ENCODE peak calls at places on chromosomes 13 and 19, in five cellular contexts. L is A549, Q is uterus, U is epithelial cell of esophagus, F is thoracic aorta. G is an unnamed sample.

GRCh38 chr13:22175815-22176214 is 504.9 kb downstream of the FGF9 start:
- DNase-seq in Q (no peak), U (no peak), F (no peak), L (no peak), G (no peak)

GRCh38 chr19:6521718-6522646 is 8.8 kb upstream of the TNFSF9 start:
- DNase-seq in Q (no peak), U (no peak), F (no peak), L (no peak), G (peak)

GRCh38 chr13:99075268-99076191 is 97.7 kb upstream of the DOCK9 start:
- DNase-seq in Q (no peak), F (no peak), U (no peak), L (no peak), G (peak)

GRCh38 chr13:80168089-80168850 is 172.7 kb downstream of the SPRY2 start:
- DNase-seq in U (peak), F (no peak), Q (no peak), L (no peak), G (no peak)

GRCh38 chr13:99314640-99315176 is 7.5 kb upstream of the GPR183 start:
- DNase-seq in L (no peak), F (no peak), Q (no peak), U (no peak), G (no peak)

GRCh38 chr19:7176792-7177191 is 107.3 kb downstream of the ZNF557 start:
- DNase-seq in L (no peak), Q (no peak), U (no peak), F (no peak), G (no peak)

GRCh38 chr19:33280351-33280921 is 21.9 kb downstream of the CEBPA start:
- DNase-seq in F (no peak), Q (no peak), U (no peak), L (no peak), G (peak)

GRCh38 chr13:50375792-50376191 is 360.5 kb downstream of the KCNRG start:
- DNase-seq in Q (no peak), U (peak), L (no peak), F (no peak), G (no peak)

GRCh38 chr19:4365791-4366665 is 22.7 kb downstream of the MPND start:
- DNase-seq in L (no peak), Q (no peak), F (no peak), U (no peak), G (no peak)

GRCh38 chr19:6161271-6161850 is 25.9 kb downstream of the ACSBG2 start:
- DNase-seq in L (no peak), Q (peak), U (peak), F (no peak), G (peak)

GRCh38 chr13:25203256-25203794 is 31.2 kb upstream of the AMER2 start:
- DNase-seq in Q (no peak), L (no peak), U (no peak), F (no peak), G (no peak)

GRCh38 chr13:30143671-30144400 is 163.5 kb downstream of the KATNAL1 start:
- DNase-seq in L (no peak), U (peak), Q (no peak), F (no peak), G (no peak)

GRCh38 chr13:90238433-90238832 is 1109.1 kb upstream of the MIR17HG start:
- DNase-seq in U (peak), L (no peak), Q (no peak), F (no peak), G (no peak)

GRCh38 chr19:49873834-49874233 is 3.3 kb downstream of the AKT1S1 start:
- DNase-seq in Q (no peak), U (no peak), L (no peak), F (no peak), G (no peak)

GRCh38 chr19:46351241-46352041 is 4.6 kb downstream of the PPP5C start:
- DNase-seq in L (no peak), U (peak), F (peak), Q (peak), G (no peak)

GRCh38 chr19:46721269-46722003 is 4.5 kb upstream of the PRKD2 start:
- DNase-seq in F (no peak), L (peak), Q (no peak), U (no peak), G (no peak)

GRCh38 chr13:81184556-81185265 is 843.8 kb upstream of the SPRY2 start:
- DNase-seq in F (no peak), Q (no peak), U (no peak), L (no peak), G (no peak)

GRCh38 chr19:23403581-23404324 is 8.5 kb upstream of the ZNF91 start:
- DNase-seq in U (no peak), F (no peak), Q (no peak), L (no peak), G (no peak)

GRCh38 chr13:41613984-41614581 is 156.7 kb downstream of the RGCC start:
- DNase-seq in L (no peak), Q (peak), F (no peak), U (peak), G (no peak)

GRCh38 chr19:32255566-32256295 is 89.7 kb upstream of the ZNF507 start:
- DNase-seq in U (no peak), F (no peak), Q (no peak), L (no peak), G (no peak)

GRCh38 chr19:31905980-31906948 is 439.1 kb upstream of the ZNF507 start:
- DNase-seq in F (no peak), Q (peak), U (no peak), L (no peak), G (no peak)

GRCh38 chr19:907183-907853 is 5.7 kb downstream of the R3HDM4 start:
- DNase-seq in Q (no peak), F (no peak), L (no peak), U (no peak), G (no peak)

GRCh38 chr13:90594694-90595093 is 752.8 kb upstream of the MIR17HG start:
- DNase-seq in Q (no peak), U (peak), F (no peak), L (no peak), G (no peak)

GRCh38 chr19:18317998-18318800 is 4.7 kb downstream of the LSM4 start:
- DNase-seq in Q (no peak), F (no peak), L (no peak), U (no peak), G (no peak)

GRCh38 chr19:50819636-50820035 is 4.0 kb downstream of the KLK1 start:
- DNase-seq in L (no peak), Q (no peak), F (no peak), U (no peak), G (no peak)

GRCh38 chr19:31350693-31351211 is 1.5 kb upstream of the TSHZ3 start:
- DNase-seq in U (peak), Q (peak), F (no peak), L (no peak), G (no peak)

GRCh38 chr13:107351305-107351704 is 783.4 kb upstream of the ARGLU1 start:
- DNase-seq in Q (no peak), F (no peak), L (no peak), U (no peak), G (no peak)

GRCh38 chr13:114021464-114022308 is 47.8 kb upstream of the C13orf46 start:
- DNase-seq in L (no peak), F (no peak), U (no peak), Q (no peak), G (no peak)
- TF ChIP-seq CTCF in L (no peak), F (no peak), U (no peak), Q (no peak), G (no peak)

GRCh38 chr13:21033866-21034601 is 27.4 kb downstream of the LATS2 start:
- DNase-seq in Q (no peak), F (no peak), L (no peak), U (peak), G (no peak)

GRCh38 chr13:21037656-21038055 is 23.7 kb downstream of the LATS2 start:
- DNase-seq in U (no peak), Q (no peak), F (no peak), L (no peak), G (no peak)

GRCh38 chr13:21033224-21033855 is 28.0 kb downstream of the LATS2 start:
- DNase-seq in Q (no peak), L (no peak), U (no peak), F (no peak), G (no peak)

GRCh38 chr13:21032656-21033055 is 28.7 kb downstream of the LATS2 start:
- DNase-seq in F (no peak), U (no peak), L (no peak), Q (no peak), G (no peak)

DNA sequence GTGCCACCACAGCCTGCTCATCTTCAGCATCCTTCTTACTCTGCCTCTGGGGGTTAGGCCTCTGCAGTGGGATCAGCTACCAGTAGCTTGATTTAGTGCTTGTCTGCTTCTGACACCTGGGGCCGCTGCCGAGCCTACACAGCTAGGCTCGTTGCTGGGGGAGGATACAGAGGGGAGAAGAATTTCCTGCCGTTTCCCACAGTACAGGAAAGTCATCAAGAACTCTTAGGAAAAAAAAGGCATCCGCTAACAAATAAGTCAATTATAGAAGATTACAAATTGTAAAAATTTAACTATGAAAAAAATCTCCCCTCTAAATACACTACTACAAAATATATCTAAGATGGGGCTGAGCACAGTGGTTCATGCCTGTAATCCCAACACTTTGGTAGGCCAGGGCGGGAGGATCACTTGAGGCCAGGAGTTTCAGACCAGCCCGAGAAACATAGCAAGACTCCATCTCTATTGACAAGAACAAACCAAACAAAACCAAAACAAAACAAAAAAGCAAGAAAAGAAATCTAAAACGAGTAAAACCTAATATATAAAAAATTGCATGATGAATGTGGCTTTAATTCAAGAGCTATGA is 26.7 kb downstream of the LATS2 start:
- DNase-seq in L (no peak), U (no peak), F (no peak), Q (no peak), G (no peak)
- TF ChIP-seq CTCF in L (no peak), U (no peak), F (no peak), Q (no peak), G (no peak)

DNA sequence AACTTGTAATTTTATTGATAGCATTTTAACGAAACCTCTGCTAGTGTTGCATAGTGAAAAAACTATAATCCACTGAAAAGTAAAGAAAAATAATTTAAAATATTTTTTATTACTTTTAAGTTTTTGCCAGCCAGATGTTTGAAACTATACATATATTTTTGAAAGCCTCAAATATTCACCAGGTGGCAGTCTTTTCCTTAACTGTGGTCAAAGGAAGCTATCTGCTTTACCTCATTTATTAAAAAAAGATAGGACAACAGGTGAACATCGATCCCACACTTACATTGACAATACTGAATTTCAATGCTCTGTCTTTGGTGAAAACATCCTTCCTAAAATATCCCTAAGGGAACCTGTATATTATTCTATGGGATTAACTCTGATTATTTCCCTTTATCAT is 100.5 kb downstream of the TRPC4 start:
- DNase-seq in F (no peak), Q (no peak), L (no peak), U (peak), G (no peak)
- TF ChIP-seq CTCF in F (no peak), Q (no peak), L (no peak), U (peak), G (no peak)

GRCh38 chr13:31234729-31235128 is 35.0 kb downstream of the B3GLCT start:
- DNase-seq in Q (no peak), F (no peak), L (peak), U (peak), G (no peak)
- TF ChIP-seq CTCF in Q (no peak), F (no peak), L (no peak), U (peak), G (peak)

GRCh38 chr19:38190061-38190460 is 34.0 kb downstream of the DPF1 start:
- DNase-seq in U (no peak), Q (no peak), F (no peak), L (no peak), G (no peak)
- TF ChIP-seq CTCF in U (no peak), Q (no peak), F (no peak), L (no peak), G (no peak)

DNA sequence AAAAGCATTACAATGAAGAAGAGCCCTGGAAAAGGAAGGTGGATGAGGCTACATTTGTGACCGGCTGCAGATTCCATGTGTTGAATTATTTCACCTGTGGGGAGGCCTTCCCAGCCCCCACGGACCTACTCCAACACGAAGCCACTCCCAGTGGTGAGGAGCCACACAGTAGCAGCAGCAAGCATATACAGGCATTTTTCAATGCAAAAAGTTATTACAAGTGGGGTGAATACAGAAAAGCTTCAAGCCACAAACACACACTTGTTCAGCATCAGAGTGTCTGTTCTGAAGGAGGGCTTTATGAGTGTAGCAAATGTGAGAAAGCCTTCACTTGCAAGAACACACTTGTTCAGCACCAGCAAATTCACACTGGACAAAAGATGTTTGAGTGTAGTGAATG is 5.0 kb downstream of the ZNF551 start:
- DNase-seq in U (no peak), Q (no peak), L (no peak), F (no peak), G (no peak)
- TF ChIP-seq CTCF in U (no peak), Q (no peak), L (no peak), F (no peak), G (no peak)

GRCh38 chr13:103772576-103772975 is 706.4 kb upstream of the SLC10A2 start:
- DNase-seq in U (no peak), L (peak), F (no peak), Q (no peak), G (no peak)
- TF ChIP-seq CTCF in U (no peak), L (peak), F (no peak), Q (no peak), G (no peak)

DNA sequence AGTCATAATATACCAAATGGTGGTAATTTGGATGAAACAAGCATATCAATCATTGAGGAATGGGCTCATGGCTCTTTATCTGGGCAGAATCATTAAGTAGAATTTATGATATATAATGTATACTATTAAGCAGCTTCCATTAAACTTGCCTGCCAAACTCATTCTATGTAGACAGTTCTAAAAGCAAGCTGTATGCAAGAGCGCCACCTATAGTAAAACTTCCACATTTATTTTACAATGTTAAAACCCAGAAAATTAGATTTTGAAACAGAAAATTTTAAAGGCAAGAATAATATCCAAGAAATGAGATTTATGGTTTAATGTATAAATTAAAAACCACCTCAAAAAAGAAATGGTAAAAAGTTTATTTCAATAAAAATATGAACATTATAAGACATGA is 161.5 kb downstream of the MZT1 start:
- DNase-seq in L (no peak), U (peak), F (no peak), Q (no peak), G (no peak)
- TF ChIP-seq CTCF in L (peak), U (peak), F (peak), Q (peak), G (peak)

GRCh38 chr13:33606692-33607091 is 211.3 kb upstream of the RFC3 start:
- DNase-seq in Q (no peak), F (no peak), L (no peak), U (peak), G (no peak)
- TF ChIP-seq CTCF in Q (no peak), F (no peak), L (peak), U (no peak), G (no peak)

GRCh38 chr19:40594657-40595077 is 6.5 kb upstream of the LTBP4 start:
- DNase-seq in L (peak), U (peak), F (no peak), Q (no peak), G (no peak)
- TF ChIP-seq CTCF in L (peak), U (peak), F (no peak), Q (no peak), G (no peak)

G was measured in GM12864.